ENCODE peak calls at places on chromosomes 5 and 9, in five cellular contexts. One of them, this sample, is unnamed.

GRCh38 chr5:107074991-107075390 is 595.7 kb downstream of the EFNA5 start:
- DNase-seq in NT2/D1: no peak
- DNase-seq in HepG2: no peak
- DNase-seq in GM12878: no peak
- DNase-seq in H1: no peak
- DNase-seq in this sample: no peak

GRCh38 chr5:150397749-150398431 is 14.8 kb downstream of the CD74 start:
- DNase-seq in NT2/D1: no peak
- DNase-seq in HepG2: no peak
- DNase-seq in GM12878: no peak
- DNase-seq in H1: no peak
- DNase-seq in this sample: no peak

GRCh38 chr5:156755421-156756087 is 94.5 kb upstream of the PPP1R2B start:
- DNase-seq in NT2/D1: no peak
- DNase-seq in HepG2: no peak
- DNase-seq in GM12878: no peak
- DNase-seq in H1: no peak
- DNase-seq in this sample: no peak

GRCh38 chr9:72952914-72953313 is at the start of gene ALDH1A1:
- DNase-seq in NT2/D1: no peak
- DNase-seq in HepG2: peak
- DNase-seq in GM12878: no peak
- DNase-seq in H1: no peak
- DNase-seq in this sample: no peak

GRCh38 chr9:86368871-86369521 is 14.8 kb upstream of the TUT7 start:
- DNase-seq in NT2/D1: no peak
- DNase-seq in HepG2: peak
- DNase-seq in GM12878: no peak
- DNase-seq in H1: no peak
- DNase-seq in this sample: no peak

GRCh38 chr5:15483348-15484090 is 16.5 kb upstream of the FBXL7 start:
- DNase-seq in NT2/D1: no peak
- DNase-seq in HepG2: no peak
- DNase-seq in GM12878: no peak
- DNase-seq in H1: no peak
- DNase-seq in this sample: no peak

GRCh38 chr9:137606005-137606601 is 617 bp downstream of the ARRDC1 start:
- DNase-seq in NT2/D1: no peak
- DNase-seq in HepG2: no peak
- DNase-seq in GM12878: no peak
- DNase-seq in H1: no peak
- DNase-seq in this sample: no peak

GRCh38 chr9:133897675-133898074 is 94.4 kb downstream of the VAV2 start:
- DNase-seq in NT2/D1: no peak
- DNase-seq in HepG2: no peak
- DNase-seq in GM12878: no peak
- DNase-seq in H1: no peak
- DNase-seq in this sample: no peak

DNA sequence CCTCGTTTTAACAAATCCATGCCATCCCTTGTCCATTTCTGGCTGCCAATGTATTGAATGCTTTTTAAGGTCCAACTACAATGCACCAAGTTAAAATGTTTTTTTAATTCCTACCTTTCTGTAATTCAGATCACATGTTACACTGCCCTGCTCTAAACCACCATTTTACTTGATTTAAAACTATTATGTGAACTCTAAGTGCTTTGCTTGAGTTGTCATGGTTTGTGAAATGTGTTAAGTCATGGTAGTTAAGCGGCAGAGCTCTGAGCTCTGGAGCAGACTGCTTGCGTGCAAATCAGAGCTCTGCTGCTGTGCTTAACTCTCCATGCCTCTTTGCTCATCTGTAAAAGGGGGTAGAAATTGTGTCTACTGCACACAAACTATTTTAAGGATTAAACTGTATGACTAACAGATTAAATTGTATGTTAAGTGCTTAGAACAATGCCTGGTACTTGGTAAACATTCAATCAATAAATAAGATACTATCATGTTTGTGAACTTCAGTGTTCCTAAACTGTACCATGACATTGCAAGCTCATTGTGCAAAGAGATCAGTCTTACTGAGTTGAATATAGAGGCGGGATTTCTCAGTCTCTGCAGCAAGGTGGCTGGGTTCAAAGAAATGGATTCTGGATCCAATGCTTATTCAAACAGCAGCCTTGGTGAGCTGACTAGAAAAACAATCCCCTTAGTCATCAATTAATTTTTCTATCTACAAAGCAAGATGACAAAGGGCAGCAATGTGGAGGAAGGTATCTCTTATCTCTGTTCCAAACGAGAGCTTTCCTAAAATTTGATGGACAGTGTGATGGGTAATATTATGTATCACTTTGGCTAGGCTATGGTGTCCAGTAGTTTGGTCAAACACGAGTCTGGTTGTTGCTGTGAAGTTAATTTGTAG is 16.1 kb upstream of the CMBL start:
- DNase-seq in NT2/D1: no peak
- DNase-seq in HepG2: peak
- DNase-seq in GM12878: no peak
- DNase-seq in H1: no peak
- DNase-seq in this sample: no peak
- TF ChIP-seq SUZ12 in NT2/D1: no peak
- TF ChIP-seq SUZ12 in HepG2: no peak
- TF ChIP-seq SUZ12 in GM12878: no peak
- TF ChIP-seq SUZ12 in H1: no peak
- TF ChIP-seq SUZ12 in this sample: no peak

GRCh38 chr5:72427488-72428437 is 79.4 kb downstream of the ZNF366 start:
- DNase-seq in NT2/D1: no peak
- DNase-seq in HepG2: no peak
- DNase-seq in GM12878: no peak
- DNase-seq in H1: no peak
- DNase-seq in this sample: no peak
- TF ChIP-seq SUZ12 in NT2/D1: no peak
- TF ChIP-seq SUZ12 in HepG2: no peak
- TF ChIP-seq SUZ12 in GM12878: no peak
- TF ChIP-seq SUZ12 in H1: no peak
- TF ChIP-seq SUZ12 in this sample: no peak

DNA sequence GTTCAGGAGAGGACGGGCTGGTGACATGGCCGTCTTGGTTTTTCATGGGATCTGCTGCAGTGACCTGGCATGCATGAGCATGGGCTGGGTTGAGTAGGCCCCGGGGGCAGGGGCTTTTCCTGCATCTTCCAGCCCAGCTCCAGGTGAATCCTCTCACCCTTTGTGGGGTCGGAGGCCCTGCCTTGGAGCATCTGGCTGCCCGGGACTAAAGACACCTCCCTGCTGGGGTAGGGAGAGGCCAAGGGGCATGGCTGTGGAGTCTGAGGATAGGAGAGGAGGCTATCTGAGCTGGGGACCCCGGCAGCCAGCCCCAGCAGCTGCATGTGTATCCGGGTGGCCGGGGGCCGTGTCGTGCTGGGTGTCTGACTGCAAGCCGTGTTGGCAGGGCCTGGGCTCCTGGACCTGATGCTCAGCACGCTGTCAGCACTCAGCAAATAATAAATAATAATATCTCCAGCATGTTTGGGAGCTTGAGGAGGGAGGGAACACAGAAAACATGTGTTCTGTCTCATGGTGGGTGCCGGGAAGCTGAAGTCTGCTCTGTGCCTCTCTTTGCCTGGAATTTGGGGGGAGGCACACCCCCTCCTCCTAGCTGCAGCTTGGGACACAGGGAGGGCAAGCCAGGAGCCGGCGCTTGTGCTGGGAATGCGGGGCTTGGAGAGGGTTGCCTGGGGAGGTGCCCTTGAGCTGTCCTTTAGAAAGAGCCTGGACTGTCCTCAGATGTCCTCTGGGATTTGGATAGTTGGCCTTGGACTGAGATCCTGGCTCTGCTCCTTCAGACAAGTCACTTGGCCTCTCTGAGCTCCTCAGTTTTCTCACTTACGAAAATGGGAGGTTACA is 28.4 kb upstream of the PITX1 start:
- DNase-seq in NT2/D1: no peak
- DNase-seq in HepG2: no peak
- DNase-seq in GM12878: no peak
- DNase-seq in H1: no peak
- DNase-seq in this sample: no peak
- TF ChIP-seq SUZ12 in NT2/D1: no peak
- TF ChIP-seq SUZ12 in HepG2: no peak
- TF ChIP-seq SUZ12 in GM12878: no peak
- TF ChIP-seq SUZ12 in H1: no peak
- TF ChIP-seq SUZ12 in this sample: no peak

GRCh38 chr9:122179690-122180074 is 20.0 kb downstream of the MORN5 start:
- DNase-seq in NT2/D1: no peak
- DNase-seq in HepG2: peak
- DNase-seq in GM12878: no peak
- DNase-seq in H1: no peak
- DNase-seq in this sample: no peak
- TF ChIP-seq SUZ12 in NT2/D1: no peak
- TF ChIP-seq SUZ12 in HepG2: no peak
- TF ChIP-seq SUZ12 in GM12878: no peak
- TF ChIP-seq SUZ12 in H1: no peak
- TF ChIP-seq SUZ12 in this sample: no peak

GRCh38 chr5:77167695-77168111 is 42.8 kb upstream of the PDE8B start:
- DNase-seq in NT2/D1: no peak
- DNase-seq in HepG2: no peak
- DNase-seq in GM12878: no peak
- DNase-seq in H1: no peak
- DNase-seq in this sample: no peak
- TF ChIP-seq SUZ12 in NT2/D1: no peak
- TF ChIP-seq SUZ12 in HepG2: no peak
- TF ChIP-seq SUZ12 in GM12878: no peak
- TF ChIP-seq SUZ12 in H1: no peak
- TF ChIP-seq SUZ12 in this sample: no peak